ENCODE peak calls at places on chromosomes 16 and 17, in six cellular contexts. One of them, this sample, is unnamed.

GRCh38 chr16:10883004-10883403 is 6.0 kb downstream of the CIITA start:
- DNase-seq in tibial nerve: no peak
- DNase-seq in PC-3: peak
- DNase-seq in mucosa of descending colon: no peak
- DNase-seq in RWPE2: no peak
- DNase-seq in IMR-90: no peak
- DNase-seq in this sample: no peak

GRCh38 chr17:50661795-50662391 is 27.2 kb downstream of the ABCC3 start:
- DNase-seq in tibial nerve: peak
- DNase-seq in PC-3: peak
- DNase-seq in mucosa of descending colon: peak
- DNase-seq in RWPE2: peak
- DNase-seq in IMR-90: peak
- DNase-seq in this sample: peak

GRCh38 chr17:77061711-77062110 is 79.1 kb upstream of the SEC14L1 start:
- DNase-seq in tibial nerve: no peak
- DNase-seq in PC-3: no peak
- DNase-seq in mucosa of descending colon: no peak
- DNase-seq in RWPE2: no peak
- DNase-seq in IMR-90: no peak
- DNase-seq in this sample: no peak

GRCh38 chr17:50423553-50424159 is 2.4 kb upstream of the ACSF2 start:
- DNase-seq in tibial nerve: no peak
- DNase-seq in PC-3: peak
- DNase-seq in mucosa of descending colon: no peak
- DNase-seq in RWPE2: peak
- DNase-seq in IMR-90: peak
- DNase-seq in this sample: peak

GRCh38 chr17:58136669-58137279 is 11.4 kb upstream of the OR4D1 start:
- DNase-seq in tibial nerve: no peak
- DNase-seq in PC-3: peak
- DNase-seq in mucosa of descending colon: no peak
- DNase-seq in RWPE2: no peak
- DNase-seq in IMR-90: no peak
- DNase-seq in this sample: no peak

GRCh38 chr17:50149425-50150353 is 788 bp downstream of the PPP1R9B start:
- DNase-seq in tibial nerve: no peak
- DNase-seq in PC-3: peak
- DNase-seq in mucosa of descending colon: peak
- DNase-seq in RWPE2: peak
- DNase-seq in IMR-90: peak
- DNase-seq in this sample: no peak

GRCh38 chr17:58318065-58318481 is 10.5 kb downstream of the TSPOAP1 start:
- DNase-seq in tibial nerve: no peak
- DNase-seq in PC-3: no peak
- DNase-seq in mucosa of descending colon: no peak
- DNase-seq in RWPE2: peak
- DNase-seq in IMR-90: no peak
- DNase-seq in this sample: no peak

GRCh38 chr17:21463779-21464407 is 87.7 kb downstream of the KCNJ12 start:
- DNase-seq in tibial nerve: no peak
- DNase-seq in PC-3: no peak
- DNase-seq in mucosa of descending colon: no peak
- DNase-seq in RWPE2: no peak
- DNase-seq in IMR-90: no peak
- DNase-seq in this sample: no peak

GRCh38 chr16:17556276-17557052 is 85.7 kb upstream of the XYLT1 start:
- DNase-seq in tibial nerve: no peak
- DNase-seq in PC-3: peak
- DNase-seq in mucosa of descending colon: no peak
- DNase-seq in RWPE2: no peak
- DNase-seq in IMR-90: peak
- DNase-seq in this sample: no peak

GRCh38 chr17:60422162-60422665 is at the start of gene CHCT1:
- DNase-seq in tibial nerve: no peak
- DNase-seq in PC-3: no peak
- DNase-seq in mucosa of descending colon: no peak
- DNase-seq in RWPE2: no peak
- DNase-seq in IMR-90: no peak
- DNase-seq in this sample: no peak

GRCh38 chr16:76946879-76947278 is 244.1 kb upstream of the MON1B start:
- DNase-seq in tibial nerve: no peak
- DNase-seq in PC-3: peak
- DNase-seq in mucosa of descending colon: no peak
- DNase-seq in RWPE2: no peak
- DNase-seq in IMR-90: peak
- DNase-seq in this sample: peak

GRCh38 chr17:33469911-33470310 is 176.8 kb upstream of the ASIC2 start:
- DNase-seq in tibial nerve: no peak
- DNase-seq in PC-3: no peak
- DNase-seq in mucosa of descending colon: no peak
- DNase-seq in RWPE2: peak
- DNase-seq in IMR-90: peak
- DNase-seq in this sample: peak

GRCh38 chr16:87658564-87659225 is 56.4 kb downstream of the JPH3 start:
- DNase-seq in tibial nerve: no peak
- DNase-seq in PC-3: no peak
- DNase-seq in mucosa of descending colon: no peak
- DNase-seq in RWPE2: no peak
- DNase-seq in IMR-90: no peak
- DNase-seq in this sample: no peak

GRCh38 chr16:57987441-57988177 is 12.9 kb downstream of the ZNF319 start:
- DNase-seq in tibial nerve: no peak
- DNase-seq in PC-3: no peak
- DNase-seq in mucosa of descending colon: peak
- DNase-seq in RWPE2: peak
- DNase-seq in IMR-90: no peak
- DNase-seq in this sample: no peak

GRCh38 chr16:12147681-12148479 is 171.3 kb downstream of the SNX29 start:
- DNase-seq in tibial nerve: no peak
- DNase-seq in PC-3: peak
- DNase-seq in mucosa of descending colon: no peak
- DNase-seq in RWPE2: no peak
- DNase-seq in IMR-90: no peak
- DNase-seq in this sample: no peak

GRCh38 chr17:82828875-82829487 is 10.8 kb downstream of the ZNF750 start:
- DNase-seq in tibial nerve: no peak
- DNase-seq in PC-3: no peak
- DNase-seq in mucosa of descending colon: no peak
- DNase-seq in RWPE2: peak
- DNase-seq in IMR-90: no peak
- DNase-seq in this sample: no peak
- H3K4me3 ChIP-seq in tibial nerve: no peak
- H3K4me3 ChIP-seq in PC-3: no peak
- H3K4me3 ChIP-seq in mucosa of descending colon: no peak
- H3K4me3 ChIP-seq in RWPE2: no peak
- H3K4me3 ChIP-seq in IMR-90: no peak
- H3K4me3 ChIP-seq in this sample: no peak

DNA sequence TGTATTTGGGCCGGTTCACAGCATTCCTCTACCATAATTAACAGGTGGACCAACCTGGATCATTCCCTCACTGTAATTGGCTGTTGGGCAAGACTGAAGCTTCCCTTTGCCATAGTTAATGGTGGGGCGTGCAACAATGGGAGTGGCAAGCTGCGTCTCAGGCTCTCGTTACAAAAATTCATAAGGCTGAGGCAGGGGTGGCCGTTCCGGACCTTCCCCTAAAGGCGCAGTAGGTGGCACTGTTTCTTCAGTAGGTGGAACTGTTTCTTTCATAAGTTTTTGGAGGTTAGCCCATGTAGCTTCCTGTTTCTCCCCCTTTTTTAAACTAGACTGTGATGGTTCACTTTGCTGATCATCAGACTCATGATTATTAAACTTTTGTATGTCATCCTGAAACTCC is 17.0 kb upstream of the TMC5 start:
- DNase-seq in tibial nerve: no peak
- DNase-seq in PC-3: no peak
- DNase-seq in mucosa of descending colon: no peak
- DNase-seq in RWPE2: no peak
- DNase-seq in IMR-90: no peak
- DNase-seq in this sample: no peak
- TF ChIP-seq CTCF in tibial nerve: no peak
- TF ChIP-seq CTCF in PC-3: peak
- TF ChIP-seq CTCF in mucosa of descending colon: no peak
- TF ChIP-seq CTCF in RWPE2: no peak
- TF ChIP-seq CTCF in IMR-90: no peak
- TF ChIP-seq CTCF in this sample: no peak

DNA sequence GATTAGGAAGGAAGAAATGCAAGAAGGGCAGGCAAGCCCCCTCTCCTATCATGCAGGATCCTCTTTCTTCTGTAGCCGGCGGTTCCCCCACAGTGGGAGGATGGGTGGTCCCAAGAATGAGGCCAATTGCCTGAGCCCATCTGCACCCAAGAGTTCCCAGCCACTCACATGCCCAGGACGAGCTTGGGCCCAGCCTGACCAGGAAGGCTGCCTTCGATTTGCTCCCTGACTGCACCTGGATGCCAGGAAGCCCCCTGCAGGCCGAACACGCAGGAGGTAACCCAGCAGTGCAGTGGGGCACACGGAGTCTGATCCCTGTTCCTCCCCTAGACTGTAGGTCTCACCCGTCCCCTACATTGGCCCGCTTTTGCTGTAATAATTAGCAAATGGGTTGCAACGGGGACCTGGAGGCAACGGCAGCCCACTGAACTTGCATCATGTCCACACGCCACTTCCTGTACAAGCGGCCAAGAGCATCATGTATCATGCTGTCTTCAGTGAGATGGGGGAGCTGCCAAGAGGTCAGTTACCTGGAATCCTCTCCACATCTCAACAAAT is 67.5 kb downstream of the AMFR start:
- DNase-seq in tibial nerve: no peak
- DNase-seq in PC-3: no peak
- DNase-seq in mucosa of descending colon: peak
- DNase-seq in RWPE2: no peak
- DNase-seq in IMR-90: no peak
- DNase-seq in this sample: no peak
- H3K4me3 ChIP-seq in tibial nerve: no peak
- H3K4me3 ChIP-seq in PC-3: no peak
- H3K4me3 ChIP-seq in mucosa of descending colon: no peak
- H3K4me3 ChIP-seq in RWPE2: no peak
- H3K4me3 ChIP-seq in IMR-90: no peak
- H3K4me3 ChIP-seq in this sample: no peak

DNA sequence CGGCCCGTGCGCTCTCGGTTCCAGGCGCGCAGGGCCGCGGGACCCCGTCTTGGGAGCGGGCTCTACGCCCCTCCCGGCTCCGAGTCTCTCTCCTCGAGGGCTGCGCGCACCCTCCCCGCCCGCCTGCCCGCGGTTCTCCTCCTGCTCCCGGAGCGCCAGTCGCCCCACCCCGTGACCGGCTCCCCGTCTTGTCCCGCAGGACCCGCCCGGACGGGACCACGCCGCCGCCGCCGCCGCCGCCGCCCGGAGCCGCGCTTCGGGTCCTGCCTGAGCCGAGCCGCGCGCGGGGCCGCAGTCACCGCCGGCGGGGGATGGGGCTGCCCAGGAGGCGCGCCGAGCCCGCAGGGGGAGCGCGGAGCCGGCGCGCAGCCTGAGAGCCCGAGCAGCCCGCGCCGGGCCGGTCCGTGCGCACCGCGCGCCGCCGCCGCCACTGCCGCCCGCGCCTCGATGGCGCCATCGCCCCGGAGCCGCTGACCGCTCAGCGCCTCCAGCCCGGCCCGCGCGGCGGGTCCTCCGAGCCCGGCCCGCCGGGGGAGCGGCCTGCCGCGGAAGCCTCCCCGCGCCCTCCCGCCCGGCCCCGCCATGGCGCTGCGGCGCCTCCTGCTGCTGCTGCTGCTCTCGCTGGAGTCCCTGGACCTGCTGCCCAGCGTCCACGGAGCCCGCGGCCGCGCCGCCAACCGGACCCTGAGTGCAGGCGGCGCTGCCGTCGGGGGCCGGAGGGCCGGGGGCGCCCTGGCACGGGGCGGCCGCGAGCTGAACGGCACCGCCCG is at the start of gene SHISA6:
- DNase-seq in tibial nerve: no peak
- DNase-seq in PC-3: no peak
- DNase-seq in mucosa of descending colon: no peak
- DNase-seq in RWPE2: no peak
- DNase-seq in IMR-90: no peak
- DNase-seq in this sample: no peak
- TF ChIP-seq CTCF in tibial nerve: no peak
- TF ChIP-seq CTCF in PC-3: no peak
- TF ChIP-seq CTCF in mucosa of descending colon: no peak
- TF ChIP-seq CTCF in RWPE2: no peak
- TF ChIP-seq CTCF in IMR-90: no peak
- TF ChIP-seq CTCF in this sample: no peak

DNA sequence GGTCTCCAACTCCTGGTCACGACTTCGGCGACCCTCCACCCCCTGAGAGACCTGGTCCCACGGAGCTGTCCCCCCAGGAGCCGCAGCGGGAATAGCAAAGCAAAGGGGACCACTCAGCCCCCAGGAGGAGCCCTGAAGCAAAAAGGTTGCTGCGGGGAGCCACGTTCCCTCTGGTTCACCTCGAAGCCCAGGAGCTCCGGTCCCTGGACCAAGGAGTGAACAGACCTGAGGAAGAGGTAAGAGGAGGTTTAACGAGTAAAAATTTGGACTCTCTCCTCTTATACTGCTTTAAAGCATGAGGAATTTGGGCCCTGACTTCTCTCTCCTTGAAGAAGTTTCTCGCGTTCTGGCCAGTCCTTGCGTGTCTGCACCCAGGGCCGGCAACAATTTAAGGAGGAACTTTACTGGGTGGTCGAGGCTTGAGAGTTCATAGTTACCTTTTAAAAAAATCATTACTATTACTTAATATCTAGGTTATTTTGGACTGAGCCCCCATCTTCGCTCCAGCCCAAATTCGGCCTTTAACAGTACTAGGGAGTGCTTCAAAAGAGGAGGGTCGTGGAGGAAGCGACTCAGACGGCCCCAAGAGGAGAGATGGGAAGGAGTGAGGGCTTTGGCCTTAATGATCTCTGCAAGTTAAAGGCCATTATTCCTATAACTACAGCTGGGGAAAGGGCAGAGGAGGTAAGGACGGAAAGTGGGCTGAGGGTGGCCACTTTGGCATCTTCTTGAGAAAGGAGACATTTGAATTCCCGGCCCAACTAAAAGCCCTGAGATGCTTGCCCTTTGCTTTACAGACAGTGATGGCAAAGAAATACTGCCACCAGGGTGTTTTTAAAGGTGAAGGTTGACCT is 16.9 kb upstream of the HOXB9 start:
- DNase-seq in tibial nerve: no peak
- DNase-seq in PC-3: no peak
- DNase-seq in mucosa of descending colon: no peak
- DNase-seq in RWPE2: no peak
- DNase-seq in IMR-90: no peak
- DNase-seq in this sample: no peak
- H3K4me3 ChIP-seq in tibial nerve: no peak
- H3K4me3 ChIP-seq in PC-3: no peak
- H3K4me3 ChIP-seq in mucosa of descending colon: peak
- H3K4me3 ChIP-seq in RWPE2: no peak
- H3K4me3 ChIP-seq in IMR-90: no peak
- H3K4me3 ChIP-seq in this sample: no peak

GRCh38 chr17:37490022-37490587 is 414 bp downstream of the DUSP14 start:
- DNase-seq in tibial nerve: peak
- DNase-seq in PC-3: peak
- DNase-seq in mucosa of descending colon: peak
- DNase-seq in RWPE2: no peak
- DNase-seq in IMR-90: peak
- DNase-seq in this sample: no peak
- TF ChIP-seq CTCF in tibial nerve: peak
- TF ChIP-seq CTCF in PC-3: peak
- TF ChIP-seq CTCF in mucosa of descending colon: no peak
- TF ChIP-seq CTCF in RWPE2: peak
- TF ChIP-seq CTCF in IMR-90: peak
- TF ChIP-seq CTCF in this sample: peak

GRCh38 chr16:2091722-2092620 is 43.7 kb downstream of the PKD1 start:
- DNase-seq in tibial nerve: no peak
- DNase-seq in PC-3: no peak
- DNase-seq in mucosa of descending colon: peak
- DNase-seq in RWPE2: no peak
- DNase-seq in IMR-90: no peak
- DNase-seq in this sample: no peak
- H3K4me3 ChIP-seq in tibial nerve: no peak
- H3K4me3 ChIP-seq in PC-3: peak
- H3K4me3 ChIP-seq in mucosa of descending colon: peak
- H3K4me3 ChIP-seq in RWPE2: no peak
- H3K4me3 ChIP-seq in IMR-90: no peak
- H3K4me3 ChIP-seq in this sample: peak